ENCODE peak calls at places on chromosomes 4 and X, in nine cellular contexts. Q is GM12865; G is effector memory CD4-positive, alpha-beta T cell; T is astrocyte; W is AG09319; B is adipocyte; V is NCI-H510A; C is neural crest cell; U is psoas muscle. P is an unnamed sample.

GRCh38 chr4:34824515-34824914 is 1419.8 kb downstream of the ARAP2 start:
- DNase-seq in Q (no peak), G (no peak), T (no peak), W (no peak), B (no peak), V (no peak), C (no peak), U (no peak), P (no peak)

GRCh38 chr4:184267673-184268573 is 50.2 kb upstream of the ENPP6 start:
- DNase-seq in Q (peak), G (peak), T (peak), W (peak), B (peak), V (no peak), C (no peak), U (no peak), P (no peak)

GRCh38 chr4:181949704-181950312 is 293.4 kb upstream of the TENM3 start:
- DNase-seq in Q (no peak), G (no peak), T (no peak), W (no peak), B (no peak), V (no peak), C (no peak), U (no peak), P (no peak)

GRCh38 chrX:143633530-143634372 is 2.1 kb downstream of the SLITRK4 start:
- DNase-seq in Q (no peak), G (no peak), T (no peak), W (no peak), B (no peak), V (no peak), C (peak), U (no peak), P (peak)

GRCh38 chr4:110130578-110131358 is 67.6 kb downstream of the ELOVL6 start:
- DNase-seq in Q (no peak), G (no peak), T (no peak), W (no peak), B (no peak), V (no peak), C (no peak), U (no peak), P (no peak)

GRCh38 chrX:13487731-13488505 is 81.5 kb upstream of the EGFL6 start:
- DNase-seq in Q (peak), G (peak), T (peak), W (peak), B (peak), V (no peak), C (peak), U (no peak), P (peak)

GRCh38 chr4:157804986-157805385 is 367.8 kb downstream of the GASK1B start:
- DNase-seq in Q (no peak), G (no peak), T (peak), W (no peak), B (peak), V (peak), C (no peak), U (no peak), P (no peak)

GRCh38 chrX:132957211-132958085 is 981 bp downstream of the HS6ST2 start:
- DNase-seq in Q (no peak), G (no peak), T (peak), W (no peak), B (peak), V (no peak), C (peak), U (peak), P (peak)

GRCh38 chrX:1202251-1202650 is 10.2 kb downstream of the CRLF2 start:
- DNase-seq in Q (no peak), G (no peak), T (no peak), W (no peak), B (no peak), V (no peak), C (no peak), U (no peak), P (no peak)

GRCh38 chr4:165597581-165598480 is 219.0 kb downstream of the CPE start:
- DNase-seq in Q (no peak), G (no peak), T (no peak), W (no peak), B (no peak), V (no peak), C (no peak), U (no peak), P (no peak)

GRCh38 chr4:152244659-152245058 is 291.2 kb downstream of the FBXW7 start:
- DNase-seq in Q (no peak), G (no peak), T (no peak), W (no peak), B (no peak), V (no peak), C (no peak), U (no peak), P (no peak)

GRCh38 chr4:118058955-118059354 is 24.7 kb downstream of the NDST3 start:
- DNase-seq in Q (no peak), G (no peak), T (no peak), W (no peak), B (no peak), V (no peak), C (no peak), U (no peak), P (no peak)

GRCh38 chrX:45266456-45266855 is 65.8 kb upstream of the DIPK2B start:
- DNase-seq in Q (no peak), G (no peak), T (no peak), W (no peak), B (no peak), V (no peak), C (no peak), U (no peak), P (no peak)

GRCh38 chr4:184163813-184164212 is 53.9 kb downstream of the ENPP6 start:
- DNase-seq in Q (peak), G (no peak), T (no peak), W (no peak), B (peak), V (peak), C (peak), U (no peak), P (peak)

GRCh38 chr4:8392591-8393190 is 47.8 kb downstream of the ACOX3 start:
- DNase-seq in Q (no peak), G (no peak), T (no peak), W (no peak), B (peak), V (no peak), C (no peak), U (no peak), P (no peak)

GRCh38 chr4:85672116-85672515 is 197.2 kb downstream of the ARHGAP24 start:
- DNase-seq in Q (no peak), G (no peak), T (no peak), W (peak), B (peak), V (no peak), C (no peak), U (no peak), P (no peak)

P was measured in endothelial cell.